ENCODE peak calls at places on chromosomes 12 and 14, in six cellular contexts. One of them, this sample, is unnamed. For H3K4me1, the result is how much of the 10 kb centered on the place peaks cover.

GRCh38 chr14:105258846-105259245 is 10.5 kb downstream of the BTBD6 start:
- DNase-seq in iPS DF 6.9: no peak
- DNase-seq in effector memory CD4-positive, alpha-beta T cell: no peak
- DNase-seq in naive thymus-derived CD4-positive, alpha-beta T cell: no peak
- DNase-seq in suprapubic skin: no peak
- DNase-seq in left ventricle myocardium inferior: no peak
- DNase-seq in this sample: no peak

GRCh38 chr12:83979785-83980184 is 932.8 kb downstream of the SLC6A15 start:
- DNase-seq in suprapubic skin: no peak
- DNase-seq in iPS DF 6.9: no peak
- DNase-seq in left ventricle myocardium inferior: no peak
- DNase-seq in naive thymus-derived CD4-positive, alpha-beta T cell: no peak
- DNase-seq in effector memory CD4-positive, alpha-beta T cell: no peak
- DNase-seq in this sample: no peak

GRCh38 chr14:29227631-29228030 is 461.0 kb downstream of the FOXG1 start:
- DNase-seq in effector memory CD4-positive, alpha-beta T cell: no peak
- DNase-seq in naive thymus-derived CD4-positive, alpha-beta T cell: no peak
- DNase-seq in left ventricle myocardium inferior: no peak
- DNase-seq in iPS DF 6.9: no peak
- DNase-seq in suprapubic skin: no peak
- DNase-seq in this sample: no peak

GRCh38 chr12:16603916-16604575 is 1.9 kb downstream of the LMO3 start:
- DNase-seq in suprapubic skin: no peak
- DNase-seq in iPS DF 6.9: no peak
- DNase-seq in naive thymus-derived CD4-positive, alpha-beta T cell: no peak
- DNase-seq in left ventricle myocardium inferior: no peak
- DNase-seq in effector memory CD4-positive, alpha-beta T cell: no peak
- DNase-seq in this sample: no peak

GRCh38 chr14:59704054-59704453 is 127.4 kb upstream of the CCDC175 start:
- DNase-seq in effector memory CD4-positive, alpha-beta T cell: no peak
- DNase-seq in left ventricle myocardium inferior: no peak
- DNase-seq in suprapubic skin: no peak
- DNase-seq in iPS DF 6.9: no peak
- DNase-seq in naive thymus-derived CD4-positive, alpha-beta T cell: no peak
- DNase-seq in this sample: no peak

GRCh38 chr12:68236421-68237059 is 10.9 kb upstream of the IL26 start:
- DNase-seq in iPS DF 6.9: no peak
- DNase-seq in left ventricle myocardium inferior: no peak
- DNase-seq in effector memory CD4-positive, alpha-beta T cell: no peak
- DNase-seq in suprapubic skin: no peak
- DNase-seq in naive thymus-derived CD4-positive, alpha-beta T cell: no peak
- DNase-seq in this sample: no peak

GRCh38 chr14:37551119-37551518 is 43.9 kb downstream of the FOXA1 start:
- DNase-seq in iPS DF 6.9: no peak
- DNase-seq in suprapubic skin: no peak
- DNase-seq in left ventricle myocardium inferior: no peak
- DNase-seq in naive thymus-derived CD4-positive, alpha-beta T cell: no peak
- DNase-seq in effector memory CD4-positive, alpha-beta T cell: no peak
- DNase-seq in this sample: no peak

GRCh38 chr12:19131020-19131431 is 1.5 kb downstream of the PLEKHA5 start:
- DNase-seq in suprapubic skin: no peak
- DNase-seq in effector memory CD4-positive, alpha-beta T cell: no peak
- DNase-seq in iPS DF 6.9: no peak
- DNase-seq in naive thymus-derived CD4-positive, alpha-beta T cell: no peak
- DNase-seq in left ventricle myocardium inferior: no peak
- DNase-seq in this sample: peak

GRCh38 chr14:72476657-72477499 is 417.0 kb downstream of the DPF3 start:
- DNase-seq in naive thymus-derived CD4-positive, alpha-beta T cell: no peak
- DNase-seq in left ventricle myocardium inferior: peak
- DNase-seq in effector memory CD4-positive, alpha-beta T cell: peak
- DNase-seq in iPS DF 6.9: no peak
- DNase-seq in suprapubic skin: no peak
- DNase-seq in this sample: no peak

GRCh38 chr12:32061033-32061432 is 45.6 kb upstream of the BICD1 start:
- DNase-seq in left ventricle myocardium inferior: no peak
- DNase-seq in suprapubic skin: no peak
- DNase-seq in iPS DF 6.9: no peak
- DNase-seq in effector memory CD4-positive, alpha-beta T cell: no peak
- DNase-seq in naive thymus-derived CD4-positive, alpha-beta T cell: no peak
- DNase-seq in this sample: no peak

GRCh38 chr12:2283910-2284309 is 231.1 kb downstream of the CACNA1C start:
- DNase-seq in left ventricle myocardium inferior: no peak
- DNase-seq in naive thymus-derived CD4-positive, alpha-beta T cell: no peak
- DNase-seq in effector memory CD4-positive, alpha-beta T cell: no peak
- DNase-seq in suprapubic skin: no peak
- DNase-seq in iPS DF 6.9: no peak
- DNase-seq in this sample: peak

GRCh38 chr12:75935544-75936242 is 95.9 kb downstream of the PHLDA1 start:
- DNase-seq in suprapubic skin: no peak
- DNase-seq in naive thymus-derived CD4-positive, alpha-beta T cell: no peak
- DNase-seq in effector memory CD4-positive, alpha-beta T cell: no peak
- DNase-seq in left ventricle myocardium inferior: no peak
- DNase-seq in iPS DF 6.9: no peak
- DNase-seq in this sample: no peak

GRCh38 chr14:38404100-38404541 is 148.2 kb upstream of the CLEC14A start:
- DNase-seq in naive thymus-derived CD4-positive, alpha-beta T cell: no peak
- DNase-seq in iPS DF 6.9: no peak
- DNase-seq in effector memory CD4-positive, alpha-beta T cell: no peak
- DNase-seq in left ventricle myocardium inferior: no peak
- DNase-seq in suprapubic skin: no peak
- DNase-seq in this sample: no peak

GRCh38 chr12:9634177-9634803 is 26.6 kb upstream of the KLRB1 start:
- DNase-seq in left ventricle myocardium inferior: no peak
- DNase-seq in effector memory CD4-positive, alpha-beta T cell: peak
- DNase-seq in iPS DF 6.9: peak
- DNase-seq in suprapubic skin: no peak
- DNase-seq in naive thymus-derived CD4-positive, alpha-beta T cell: peak
- DNase-seq in this sample: peak

GRCh38 chr14:93402951-93403350 is 27.8 kb upstream of the UNC79 start:
- DNase-seq in iPS DF 6.9: no peak
- DNase-seq in effector memory CD4-positive, alpha-beta T cell: no peak
- DNase-seq in left ventricle myocardium inferior: no peak
- DNase-seq in suprapubic skin: no peak
- DNase-seq in naive thymus-derived CD4-positive, alpha-beta T cell: no peak
- DNase-seq in this sample: no peak

GRCh38 chr12:87670448-87670847 is 358.8 kb downstream of the C12orf50 start:
- DNase-seq in effector memory CD4-positive, alpha-beta T cell: no peak
- DNase-seq in iPS DF 6.9: no peak
- DNase-seq in naive thymus-derived CD4-positive, alpha-beta T cell: no peak
- DNase-seq in suprapubic skin: no peak
- DNase-seq in left ventricle myocardium inferior: no peak
- DNase-seq in this sample: peak

GRCh38 chr12:96908170-96908675 is 1.2 kb downstream of the NEDD1 start:
- DNase-seq in naive thymus-derived CD4-positive, alpha-beta T cell: no peak
- DNase-seq in left ventricle myocardium inferior: no peak
- DNase-seq in iPS DF 6.9: no peak
- DNase-seq in effector memory CD4-positive, alpha-beta T cell: no peak
- DNase-seq in suprapubic skin: no peak
- DNase-seq in this sample: no peak

GRCh38 chr12:75910452-75910722 is 121.2 kb downstream of the PHLDA1 start:
- DNase-seq in effector memory CD4-positive, alpha-beta T cell: no peak
- DNase-seq in naive thymus-derived CD4-positive, alpha-beta T cell: no peak
- DNase-seq in iPS DF 6.9: no peak
- DNase-seq in suprapubic skin: no peak
- DNase-seq in left ventricle myocardium inferior: no peak
- DNase-seq in this sample: no peak

GRCh38 chr12:75917083-75917482 is 114.5 kb downstream of the PHLDA1 start:
- DNase-seq in effector memory CD4-positive, alpha-beta T cell: no peak
- DNase-seq in suprapubic skin: no peak
- DNase-seq in left ventricle myocardium inferior: no peak
- DNase-seq in iPS DF 6.9: no peak
- DNase-seq in naive thymus-derived CD4-positive, alpha-beta T cell: no peak
- DNase-seq in this sample: no peak

GRCh38 chr12:80205960-80206359 is 106.6 kb downstream of the OTOGL start:
- DNase-seq in suprapubic skin: no peak
- DNase-seq in iPS DF 6.9: no peak
- DNase-seq in effector memory CD4-positive, alpha-beta T cell: no peak
- DNase-seq in left ventricle myocardium inferior: no peak
- DNase-seq in naive thymus-derived CD4-positive, alpha-beta T cell: no peak
- DNase-seq in this sample: no peak

GRCh38 chr12:96327346-96327745 is 72.9 kb downstream of the CDK17 start:
- DNase-seq in left ventricle myocardium inferior: no peak
- DNase-seq in naive thymus-derived CD4-positive, alpha-beta T cell: no peak
- DNase-seq in effector memory CD4-positive, alpha-beta T cell: no peak
- DNase-seq in suprapubic skin: no peak
- DNase-seq in iPS DF 6.9: no peak
- DNase-seq in this sample: no peak

GRCh38 chr14:104985675-104986486 is at the start of gene CLBA1:
- DNase-seq in suprapubic skin: peak
- DNase-seq in iPS DF 6.9: peak
- DNase-seq in naive thymus-derived CD4-positive, alpha-beta T cell: peak
- DNase-seq in effector memory CD4-positive, alpha-beta T cell: peak
- DNase-seq in left ventricle myocardium inferior: peak
- DNase-seq in this sample: peak

GRCh38 chr12:53182836-53183235 is 2.1 kb upstream of the CSAD start:
- DNase-seq in iPS DF 6.9: no peak
- DNase-seq in naive thymus-derived CD4-positive, alpha-beta T cell: no peak
- DNase-seq in left ventricle myocardium inferior: no peak
- DNase-seq in effector memory CD4-positive, alpha-beta T cell: no peak
- DNase-seq in suprapubic skin: no peak
- DNase-seq in this sample: no peak

GRCh38 chr14:69695664-69696527 is 71.0 kb upstream of the SRSF5 start:
- DNase-seq in left ventricle myocardium inferior: no peak
- DNase-seq in suprapubic skin: no peak
- DNase-seq in iPS DF 6.9: no peak
- DNase-seq in naive thymus-derived CD4-positive, alpha-beta T cell: no peak
- DNase-seq in effector memory CD4-positive, alpha-beta T cell: no peak
- DNase-seq in this sample: no peak

GRCh38 chr14:98207466-98207865 is 1064.5 kb downstream of the BCL11B start:
- DNase-seq in naive thymus-derived CD4-positive, alpha-beta T cell: no peak
- DNase-seq in left ventricle myocardium inferior: no peak
- DNase-seq in effector memory CD4-positive, alpha-beta T cell: no peak
- DNase-seq in suprapubic skin: no peak
- DNase-seq in iPS DF 6.9: no peak
- DNase-seq in this sample: no peak

DNA sequence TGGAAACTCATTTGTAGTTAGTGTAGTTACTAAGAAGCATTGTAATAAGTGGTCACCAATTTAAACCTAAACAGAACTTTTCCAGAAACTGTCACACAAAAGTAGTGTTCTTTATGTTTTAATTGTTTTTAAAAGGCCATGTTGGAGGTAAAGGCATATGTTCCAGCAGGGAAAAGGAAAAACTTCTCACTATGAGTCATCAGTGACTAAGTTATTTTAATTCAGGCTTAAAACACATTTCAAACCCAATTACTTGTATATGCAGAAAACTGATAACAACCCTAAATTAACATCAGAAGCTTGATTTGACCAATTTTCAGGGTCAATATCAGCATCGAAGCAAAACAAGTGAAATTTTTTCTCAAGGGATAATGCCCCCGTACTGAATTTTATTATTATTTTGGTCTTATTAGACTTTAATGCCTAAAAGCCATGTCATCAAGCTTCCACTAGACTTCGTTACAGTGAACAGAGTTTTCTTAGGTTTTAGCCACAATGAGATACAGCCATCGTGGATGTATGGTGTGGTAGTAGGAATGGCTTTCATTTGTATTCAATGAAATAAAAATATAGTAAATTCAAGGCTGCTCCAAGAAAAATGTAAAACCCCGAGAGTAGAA is 11.8 kb downstream of the TAOK3 start:
- DNase-seq in iPS DF 6.9: no peak
- DNase-seq in suprapubic skin: no peak
- DNase-seq in left ventricle myocardium inferior: no peak
- DNase-seq in effector memory CD4-positive, alpha-beta T cell: no peak
- DNase-seq in naive thymus-derived CD4-positive, alpha-beta T cell: no peak
- DNase-seq in this sample: no peak
- H3K4me1 ChIP-seq in iPS DF 6.9: under half
- H3K4me1 ChIP-seq in suprapubic skin: under half
- H3K4me1 ChIP-seq in left ventricle myocardium inferior: under half
- H3K4me1 ChIP-seq in effector memory CD4-positive, alpha-beta T cell: under half
- H3K4me1 ChIP-seq in naive thymus-derived CD4-positive, alpha-beta T cell: under half
- H3K4me1 ChIP-seq in this sample: under half

DNA sequence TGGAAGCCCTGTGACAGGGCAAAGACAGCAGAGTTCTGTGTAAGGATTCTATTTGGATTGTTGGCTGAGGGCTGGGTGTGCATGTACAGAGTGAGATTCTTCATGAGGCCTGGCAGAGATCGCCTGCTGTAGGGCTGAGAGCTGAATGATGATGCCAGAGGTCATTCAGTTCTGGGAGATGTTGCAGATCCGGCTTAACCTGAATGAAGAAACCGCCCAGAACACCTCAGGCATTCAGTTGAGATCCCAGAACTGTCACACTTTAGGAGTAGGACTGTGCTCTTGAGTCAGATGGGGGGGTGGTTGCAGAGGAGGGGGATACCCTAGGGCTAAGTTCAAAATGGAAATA is 5.8 kb upstream of the EVL start:
- DNase-seq in suprapubic skin: no peak
- DNase-seq in effector memory CD4-positive, alpha-beta T cell: no peak
- DNase-seq in naive thymus-derived CD4-positive, alpha-beta T cell: no peak
- DNase-seq in left ventricle myocardium inferior: no peak
- DNase-seq in iPS DF 6.9: no peak
- DNase-seq in this sample: no peak
- H3K4me1 ChIP-seq in suprapubic skin: under half
- H3K4me1 ChIP-seq in effector memory CD4-positive, alpha-beta T cell: half or more
- H3K4me1 ChIP-seq in naive thymus-derived CD4-positive, alpha-beta T cell: half or more
- H3K4me1 ChIP-seq in left ventricle myocardium inferior: under half
- H3K4me1 ChIP-seq in iPS DF 6.9: under half
- H3K4me1 ChIP-seq in this sample: under half

GRCh38 chr12:13562915-13563742 is 366.6 kb downstream of the EMP1 start:
- DNase-seq in iPS DF 6.9: no peak
- DNase-seq in naive thymus-derived CD4-positive, alpha-beta T cell: no peak
- DNase-seq in left ventricle myocardium inferior: no peak
- DNase-seq in effector memory CD4-positive, alpha-beta T cell: no peak
- DNase-seq in suprapubic skin: no peak
- DNase-seq in this sample: peak

GRCh38 chr12:13563743-13564125 is 367.2 kb downstream of the EMP1 start:
- DNase-seq in iPS DF 6.9: no peak
- DNase-seq in naive thymus-derived CD4-positive, alpha-beta T cell: no peak
- DNase-seq in effector memory CD4-positive, alpha-beta T cell: no peak
- DNase-seq in suprapubic skin: no peak
- DNase-seq in left ventricle myocardium inferior: no peak
- DNase-seq in this sample: no peak

GRCh38 chr12:13566286-13566685 is 369.8 kb downstream of the EMP1 start:
- DNase-seq in effector memory CD4-positive, alpha-beta T cell: no peak
- DNase-seq in suprapubic skin: no peak
- DNase-seq in iPS DF 6.9: no peak
- DNase-seq in left ventricle myocardium inferior: no peak
- DNase-seq in naive thymus-derived CD4-positive, alpha-beta T cell: no peak
- DNase-seq in this sample: no peak

GRCh38 chr12:13561923-13562322 is 365.4 kb downstream of the EMP1 start:
- DNase-seq in iPS DF 6.9: no peak
- DNase-seq in naive thymus-derived CD4-positive, alpha-beta T cell: no peak
- DNase-seq in effector memory CD4-positive, alpha-beta T cell: no peak
- DNase-seq in left ventricle myocardium inferior: no peak
- DNase-seq in suprapubic skin: no peak
- DNase-seq in this sample: no peak

GRCh38 chr12:13564266-13564810 is 367.8 kb downstream of the EMP1 start:
- DNase-seq in effector memory CD4-positive, alpha-beta T cell: no peak
- DNase-seq in left ventricle myocardium inferior: no peak
- DNase-seq in suprapubic skin: no peak
- DNase-seq in iPS DF 6.9: no peak
- DNase-seq in naive thymus-derived CD4-positive, alpha-beta T cell: no peak
- DNase-seq in this sample: no peak
- H3K4me1 ChIP-seq in effector memory CD4-positive, alpha-beta T cell: under half
- H3K4me1 ChIP-seq in left ventricle myocardium inferior: under half
- H3K4me1 ChIP-seq in suprapubic skin: under half
- H3K4me1 ChIP-seq in iPS DF 6.9: under half
- H3K4me1 ChIP-seq in naive thymus-derived CD4-positive, alpha-beta T cell: under half
- H3K4me1 ChIP-seq in this sample: under half

GRCh38 chr12:22700126-22700525 is 75.2 kb downstream of the ETNK1 start:
- DNase-seq in naive thymus-derived CD4-positive, alpha-beta T cell: no peak
- DNase-seq in effector memory CD4-positive, alpha-beta T cell: no peak
- DNase-seq in iPS DF 6.9: no peak
- DNase-seq in suprapubic skin: no peak
- DNase-seq in left ventricle myocardium inferior: no peak
- DNase-seq in this sample: no peak
- H3K4me1 ChIP-seq in naive thymus-derived CD4-positive, alpha-beta T cell: under half
- H3K4me1 ChIP-seq in effector memory CD4-positive, alpha-beta T cell: under half
- H3K4me1 ChIP-seq in iPS DF 6.9: under half
- H3K4me1 ChIP-seq in suprapubic skin: under half
- H3K4me1 ChIP-seq in left ventricle myocardium inferior: under half
- H3K4me1 ChIP-seq in this sample: under half

This sample was measured in testis.